ENCODE peak calls at places on chromosomes 13 and 19, in six cellular contexts. One of them, this sample, is unnamed.

GRCh38 chr19:57465680-57466381 is 8.9 kb upstream of the VN1R1 start:
- DNase-seq in Peyer's patch: no peak
- DNase-seq in CD4-positive, alpha-beta memory T cell: peak; percentile 19
- DNase-seq in ascending aorta: no peak
- DNase-seq in left ventricle myocardium inferior: no peak
- DNase-seq in dorsolateral prefrontal cortex: no peak
- DNase-seq in this sample: no peak

GRCh38 chr13:95378603-95379002 is 77.4 kb upstream of the ABCC4 start:
- DNase-seq in ascending aorta: no peak
- DNase-seq in left ventricle myocardium inferior: peak; percentile 44
- DNase-seq in Peyer's patch: no peak
- DNase-seq in CD4-positive, alpha-beta memory T cell: no peak
- DNase-seq in dorsolateral prefrontal cortex: no peak
- DNase-seq in this sample: no peak

GRCh38 chr19:39996218-39996810 is 546 bp upstream of the ZNF546 start:
- DNase-seq in ascending aorta: no peak
- DNase-seq in CD4-positive, alpha-beta memory T cell: no peak
- DNase-seq in Peyer's patch: no peak
- DNase-seq in dorsolateral prefrontal cortex: peak; percentile 47
- DNase-seq in left ventricle myocardium inferior: no peak
- DNase-seq in this sample: no peak

GRCh38 chr19:1027953-1028902 is 1.8 kb downstream of the CNN2 start:
- DNase-seq in ascending aorta: no peak
- DNase-seq in Peyer's patch: peak; percentile 81
- DNase-seq in left ventricle myocardium inferior: peak; percentile 61
- DNase-seq in dorsolateral prefrontal cortex: no peak
- DNase-seq in CD4-positive, alpha-beta memory T cell: peak; percentile 73
- DNase-seq in this sample: peak; percentile 71

GRCh38 chr13:113831061-113831460 is 32.8 kb downstream of the GAS6 start:
- DNase-seq in Peyer's patch: no peak
- DNase-seq in ascending aorta: no peak
- DNase-seq in left ventricle myocardium inferior: no peak
- DNase-seq in CD4-positive, alpha-beta memory T cell: no peak
- DNase-seq in dorsolateral prefrontal cortex: no peak
- DNase-seq in this sample: no peak

GRCh38 chr13:46721054-46721453 is 75.9 kb downstream of the ESD start:
- DNase-seq in ascending aorta: no peak
- DNase-seq in CD4-positive, alpha-beta memory T cell: peak; percentile 42
- DNase-seq in Peyer's patch: no peak
- DNase-seq in left ventricle myocardium inferior: peak; percentile 19
- DNase-seq in dorsolateral prefrontal cortex: peak; percentile 47
- DNase-seq in this sample: peak; percentile 52

GRCh38 chr19:43688059-43688763 is 18.2 kb upstream of the PLAUR start:
- DNase-seq in CD4-positive, alpha-beta memory T cell: no peak
- DNase-seq in Peyer's patch: no peak
- DNase-seq in dorsolateral prefrontal cortex: no peak
- DNase-seq in ascending aorta: no peak
- DNase-seq in left ventricle myocardium inferior: no peak
- DNase-seq in this sample: no peak

GRCh38 chr13:39783051-39783450 is 127.6 kb downstream of the COG6 start:
- DNase-seq in Peyer's patch: no peak
- DNase-seq in ascending aorta: no peak
- DNase-seq in dorsolateral prefrontal cortex: no peak
- DNase-seq in CD4-positive, alpha-beta memory T cell: no peak
- DNase-seq in left ventricle myocardium inferior: no peak
- DNase-seq in this sample: no peak

GRCh38 chr13:69935043-69935442 is 172.6 kb upstream of the ATXN8OS start:
- DNase-seq in Peyer's patch: no peak
- DNase-seq in ascending aorta: no peak
- DNase-seq in CD4-positive, alpha-beta memory T cell: no peak
- DNase-seq in dorsolateral prefrontal cortex: no peak
- DNase-seq in left ventricle myocardium inferior: no peak
- DNase-seq in this sample: no peak

GRCh38 chr19:55075366-55075998 is at the start of gene EPS8L1:
- DNase-seq in left ventricle myocardium inferior: no peak
- DNase-seq in CD4-positive, alpha-beta memory T cell: no peak
- DNase-seq in ascending aorta: no peak
- DNase-seq in Peyer's patch: peak; percentile 79
- DNase-seq in dorsolateral prefrontal cortex: no peak
- DNase-seq in this sample: no peak

GRCh38 chr19:13881692-13882418 is 4.9 kb downstream of the NANOS3 start:
- DNase-seq in Peyer's patch: no peak
- DNase-seq in ascending aorta: no peak
- DNase-seq in dorsolateral prefrontal cortex: no peak
- DNase-seq in CD4-positive, alpha-beta memory T cell: peak; percentile 47
- DNase-seq in left ventricle myocardium inferior: no peak
- DNase-seq in this sample: peak; percentile 59

GRCh38 chr13:111484959-111485358 is 164.5 kb downstream of the TEX29 start:
- DNase-seq in dorsolateral prefrontal cortex: no peak
- DNase-seq in CD4-positive, alpha-beta memory T cell: no peak
- DNase-seq in ascending aorta: no peak
- DNase-seq in left ventricle myocardium inferior: no peak
- DNase-seq in Peyer's patch: no peak
- DNase-seq in this sample: no peak

GRCh38 chr13:80012281-80012680 is 328.6 kb downstream of the SPRY2 start:
- DNase-seq in ascending aorta: no peak
- DNase-seq in left ventricle myocardium inferior: no peak
- DNase-seq in Peyer's patch: no peak
- DNase-seq in CD4-positive, alpha-beta memory T cell: no peak
- DNase-seq in dorsolateral prefrontal cortex: no peak
- DNase-seq in this sample: no peak

GRCh38 chr13:20824762-20825161 is 51.0 kb upstream of the EEF1AKMT1 start:
- DNase-seq in CD4-positive, alpha-beta memory T cell: no peak
- DNase-seq in ascending aorta: no peak
- DNase-seq in dorsolateral prefrontal cortex: no peak
- DNase-seq in Peyer's patch: no peak
- DNase-seq in left ventricle myocardium inferior: no peak
- DNase-seq in this sample: no peak

GRCh38 chr13:26584713-26585112 is 27.2 kb downstream of the WASF3 start:
- DNase-seq in CD4-positive, alpha-beta memory T cell: no peak
- DNase-seq in Peyer's patch: no peak
- DNase-seq in ascending aorta: no peak
- DNase-seq in left ventricle myocardium inferior: no peak
- DNase-seq in dorsolateral prefrontal cortex: no peak
- DNase-seq in this sample: no peak

GRCh38 chr13:37406031-37406430 is 192.5 kb downstream of the POSTN start:
- DNase-seq in left ventricle myocardium inferior: no peak
- DNase-seq in ascending aorta: no peak
- DNase-seq in Peyer's patch: no peak
- DNase-seq in dorsolateral prefrontal cortex: no peak
- DNase-seq in CD4-positive, alpha-beta memory T cell: no peak
- DNase-seq in this sample: no peak

GRCh38 chr13:114126789-114127472 is 5.5 kb downstream of the RASA3 start:
- DNase-seq in dorsolateral prefrontal cortex: no peak
- DNase-seq in Peyer's patch: no peak
- DNase-seq in CD4-positive, alpha-beta memory T cell: no peak
- DNase-seq in ascending aorta: no peak
- DNase-seq in left ventricle myocardium inferior: no peak
- DNase-seq in this sample: no peak

GRCh38 chr19:5340637-5341447 is at the start of gene PTPRS:
- DNase-seq in Peyer's patch: peak; percentile 70
- DNase-seq in dorsolateral prefrontal cortex: peak; percentile 85
- DNase-seq in left ventricle myocardium inferior: peak; percentile 79
- DNase-seq in CD4-positive, alpha-beta memory T cell: peak; percentile 37
- DNase-seq in ascending aorta: no peak
- DNase-seq in this sample: peak; percentile 54

GRCh38 chr19:29785955-29786589 is 25.7 kb upstream of the CCNE1 start:
- DNase-seq in left ventricle myocardium inferior: no peak
- DNase-seq in ascending aorta: no peak
- DNase-seq in Peyer's patch: no peak
- DNase-seq in dorsolateral prefrontal cortex: no peak
- DNase-seq in CD4-positive, alpha-beta memory T cell: no peak
- DNase-seq in this sample: no peak

GRCh38 chr13:21849323-21849722 is 178.4 kb downstream of the FGF9 start:
- DNase-seq in left ventricle myocardium inferior: no peak
- DNase-seq in Peyer's patch: no peak
- DNase-seq in CD4-positive, alpha-beta memory T cell: peak; percentile 31
- DNase-seq in dorsolateral prefrontal cortex: no peak
- DNase-seq in ascending aorta: no peak
- DNase-seq in this sample: no peak

GRCh38 chr13:32086791-32087441 is 55.3 kb downstream of the FRY start:
- DNase-seq in CD4-positive, alpha-beta memory T cell: no peak
- DNase-seq in dorsolateral prefrontal cortex: no peak
- DNase-seq in ascending aorta: no peak
- DNase-seq in left ventricle myocardium inferior: no peak
- DNase-seq in Peyer's patch: no peak
- DNase-seq in this sample: no peak

GRCh38 chr13:53405616-53406015 is 377.0 kb downstream of the OLFM4 start:
- DNase-seq in CD4-positive, alpha-beta memory T cell: no peak
- DNase-seq in Peyer's patch: no peak
- DNase-seq in left ventricle myocardium inferior: no peak
- DNase-seq in dorsolateral prefrontal cortex: no peak
- DNase-seq in ascending aorta: no peak
- DNase-seq in this sample: no peak

GRCh38 chr19:39327990-39328705 is 7.5 kb upstream of the LRFN1 start:
- DNase-seq in ascending aorta: no peak
- DNase-seq in left ventricle myocardium inferior: peak; percentile 82
- DNase-seq in CD4-positive, alpha-beta memory T cell: peak; percentile 72
- DNase-seq in Peyer's patch: peak; percentile 88
- DNase-seq in dorsolateral prefrontal cortex: peak; percentile 94
- DNase-seq in this sample: peak; percentile 74

GRCh38 chr13:102012299-102013293 is 389.3 kb downstream of the FGF14 start:
- DNase-seq in dorsolateral prefrontal cortex: no peak
- DNase-seq in left ventricle myocardium inferior: peak; percentile 35
- DNase-seq in CD4-positive, alpha-beta memory T cell: no peak
- DNase-seq in ascending aorta: no peak
- DNase-seq in Peyer's patch: no peak
- DNase-seq in this sample: no peak

GRCh38 chr19:15913384-15913783 is 15.5 kb upstream of the CYP4F2 start:
- DNase-seq in dorsolateral prefrontal cortex: no peak
- DNase-seq in ascending aorta: no peak
- DNase-seq in Peyer's patch: no peak
- DNase-seq in CD4-positive, alpha-beta memory T cell: no peak
- DNase-seq in left ventricle myocardium inferior: no peak
- DNase-seq in this sample: no peak

GRCh38 chr19:55909801-55910200 is 22.3 kb downstream of the NLRP13 start:
- DNase-seq in Peyer's patch: no peak
- DNase-seq in CD4-positive, alpha-beta memory T cell: no peak
- DNase-seq in ascending aorta: no peak
- DNase-seq in dorsolateral prefrontal cortex: no peak
- DNase-seq in left ventricle myocardium inferior: no peak
- DNase-seq in this sample: no peak

GRCh38 chr13:39516140-39516539 is 86.9 kb downstream of the LHFPL6 start:
- DNase-seq in dorsolateral prefrontal cortex: no peak
- DNase-seq in left ventricle myocardium inferior: no peak
- DNase-seq in ascending aorta: no peak
- DNase-seq in CD4-positive, alpha-beta memory T cell: no peak
- DNase-seq in Peyer's patch: no peak
- DNase-seq in this sample: no peak

GRCh38 chr19:1492474-1493006 is 1.6 kb downstream of the REEP6 start:
- DNase-seq in ascending aorta: no peak
- DNase-seq in Peyer's patch: peak; percentile 73
- DNase-seq in left ventricle myocardium inferior: no peak
- DNase-seq in dorsolateral prefrontal cortex: no peak
- DNase-seq in CD4-positive, alpha-beta memory T cell: no peak
- DNase-seq in this sample: no peak

GRCh38 chr19:49752701-49753100 is 10.4 kb downstream of the TSKS start:
- DNase-seq in left ventricle myocardium inferior: no peak
- DNase-seq in ascending aorta: no peak
- DNase-seq in CD4-positive, alpha-beta memory T cell: no peak
- DNase-seq in dorsolateral prefrontal cortex: no peak
- DNase-seq in Peyer's patch: no peak
- DNase-seq in this sample: no peak

DNA sequence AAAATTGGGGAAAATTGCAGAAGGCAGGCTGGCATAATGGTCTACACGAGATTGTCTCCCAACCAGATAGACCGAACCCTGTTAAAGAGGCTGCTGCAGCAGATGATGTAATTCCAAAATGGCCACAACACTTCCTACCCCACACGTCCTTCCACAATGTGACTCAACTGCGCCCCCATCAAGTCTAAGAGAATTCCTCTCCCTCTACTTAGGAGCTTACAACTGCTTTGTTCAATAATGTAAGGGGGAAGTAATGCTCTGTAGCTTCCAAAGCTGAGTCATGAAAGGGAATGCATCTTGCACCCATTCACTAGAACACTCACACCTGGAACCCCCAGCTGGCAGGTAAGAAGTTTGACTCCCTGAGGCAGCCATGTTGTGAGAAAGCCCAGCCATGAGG is 117.8 kb upstream of the IRS2 start:
- DNase-seq in CD4-positive, alpha-beta memory T cell: no peak
- DNase-seq in left ventricle myocardium inferior: no peak
- DNase-seq in ascending aorta: no peak
- DNase-seq in dorsolateral prefrontal cortex: no peak
- DNase-seq in Peyer's patch: no peak
- DNase-seq in this sample: no peak
- H3K27me3 ChIP-seq in CD4-positive, alpha-beta memory T cell: no peaks in the 10 kb centered on the region
- H3K27me3 ChIP-seq in left ventricle myocardium inferior: no peaks in the 10 kb centered on the region
- H3K27me3 ChIP-seq in ascending aorta: no peaks in the 10 kb centered on the region
- H3K27me3 ChIP-seq in dorsolateral prefrontal cortex: peaks cover 5% of the 10 kb centered on the region
- H3K27me3 ChIP-seq in Peyer's patch: no peaks in the 10 kb centered on the region
- H3K27me3 ChIP-seq in this sample: no peaks in the 10 kb centered on the region

DNA sequence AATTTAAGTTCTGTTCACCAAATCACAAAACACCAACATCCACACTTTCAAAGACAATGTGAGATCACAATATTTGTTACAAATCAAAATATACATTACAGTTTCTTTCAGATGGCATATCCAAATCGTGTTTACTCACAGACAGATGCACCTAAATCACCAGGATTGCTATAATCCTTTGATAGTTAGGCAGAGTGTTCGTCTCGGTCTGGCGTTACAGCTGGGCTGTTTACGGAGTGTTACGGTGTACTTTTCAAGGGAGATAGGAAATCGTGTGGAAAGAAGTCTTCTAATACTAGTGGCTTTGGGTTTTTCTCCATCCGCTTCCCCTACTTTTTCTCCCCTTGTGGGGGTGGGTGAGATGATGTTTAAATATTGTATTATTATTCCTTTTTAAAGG is 1.9 kb downstream of the MAB21L1 start:
- DNase-seq in ascending aorta: no peak
- DNase-seq in dorsolateral prefrontal cortex: no peak
- DNase-seq in Peyer's patch: no peak
- DNase-seq in left ventricle myocardium inferior: no peak
- DNase-seq in CD4-positive, alpha-beta memory T cell: no peak
- DNase-seq in this sample: no peak
- H3K4me3 ChIP-seq in ascending aorta: peak overlapping the region; percentile 53
- H3K4me3 ChIP-seq in dorsolateral prefrontal cortex: peak overlapping the region; percentile 42
- H3K4me3 ChIP-seq in Peyer's patch: peak overlapping the region; percentile 34
- H3K4me3 ChIP-seq in left ventricle myocardium inferior: peak overlapping the region; percentile 68
- H3K4me3 ChIP-seq in CD4-positive, alpha-beta memory T cell: no peak overlapping the region
- H3K4me3 ChIP-seq in this sample: no peak overlapping the region

GRCh38 chr19:10424011-10424637 is 3.8 kb downstream of the PDE4A start:
- DNase-seq in Peyer's patch: peak; percentile 88
- DNase-seq in ascending aorta: no peak
- DNase-seq in CD4-positive, alpha-beta memory T cell: no peak
- DNase-seq in left ventricle myocardium inferior: peak; percentile 77
- DNase-seq in dorsolateral prefrontal cortex: peak; percentile 79
- DNase-seq in this sample: no peak
- H3K27me3 ChIP-seq in Peyer's patch: peaks cover 44% of the 10 kb centered on the region
- H3K27me3 ChIP-seq in ascending aorta: peaks cover 31% of the 10 kb centered on the region
- H3K27me3 ChIP-seq in CD4-positive, alpha-beta memory T cell: peaks cover 33% of the 10 kb centered on the region
- H3K27me3 ChIP-seq in left ventricle myocardium inferior: peaks cover 64% of the 10 kb centered on the region
- H3K27me3 ChIP-seq in dorsolateral prefrontal cortex: peaks cover 49% of the 10 kb centered on the region
- H3K27me3 ChIP-seq in this sample: peaks cover 25% of the 10 kb centered on the region

DNA sequence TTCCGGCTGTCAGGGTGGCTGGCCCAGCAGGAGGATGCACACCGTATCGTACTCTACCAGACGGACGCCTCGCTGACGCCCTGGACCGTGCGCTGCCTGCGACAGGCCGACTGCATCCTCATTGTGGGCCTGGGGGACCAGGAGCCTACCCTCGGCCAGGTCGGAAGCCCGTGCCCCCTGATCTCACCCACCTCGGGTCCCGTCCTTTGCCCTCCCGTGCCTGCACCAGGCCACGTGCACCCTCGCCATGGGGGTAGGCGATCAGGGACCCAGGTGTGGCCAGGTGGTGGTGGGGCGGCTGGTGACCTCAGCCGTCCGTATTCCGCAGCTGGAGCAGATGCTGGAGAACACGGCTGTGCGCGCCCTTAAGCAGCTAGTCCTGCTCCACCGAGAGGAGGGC is 19.0 kb downstream of the PNPLA6 start:
- DNase-seq in dorsolateral prefrontal cortex: no peak
- DNase-seq in left ventricle myocardium inferior: no peak
- DNase-seq in Peyer's patch: no peak
- DNase-seq in CD4-positive, alpha-beta memory T cell: no peak
- DNase-seq in ascending aorta: no peak
- DNase-seq in this sample: no peak
- H3K4me3 ChIP-seq in dorsolateral prefrontal cortex: no peak overlapping the region
- H3K4me3 ChIP-seq in left ventricle myocardium inferior: no peak overlapping the region
- H3K4me3 ChIP-seq in Peyer's patch: no peak overlapping the region
- H3K4me3 ChIP-seq in CD4-positive, alpha-beta memory T cell: no peak overlapping the region
- H3K4me3 ChIP-seq in ascending aorta: no peak overlapping the region
- H3K4me3 ChIP-seq in this sample: no peak overlapping the region